ENCODE peak calls at places on chromosome 15, in eight cellular contexts. One of them, this sample, is unnamed.

GRCh38 chr15:73284073-73284472 is 84.7 kb downstream of the HCN4 start:
- DNase-seq in mucosa of descending colon: no peak
- DNase-seq in neural crest cell: no peak
- DNase-seq in colonic mucosa: no peak
- DNase-seq in CD4-positive, alpha-beta T cell: no peak
- DNase-seq in GM23338: no peak
- DNase-seq in cardiac muscle cell: peak
- DNase-seq in PC-9: no peak
- DNase-seq in this sample: no peak

GRCh38 chr15:45867281-45867680 is 232.5 kb downstream of the SQOR start:
- DNase-seq in PC-9: no peak
- DNase-seq in CD4-positive, alpha-beta T cell: no peak
- DNase-seq in colonic mucosa: no peak
- DNase-seq in mucosa of descending colon: no peak
- DNase-seq in neural crest cell: no peak
- DNase-seq in cardiac muscle cell: no peak
- DNase-seq in GM23338: no peak
- DNase-seq in this sample: no peak

GRCh38 chr15:92471263-92471662 is 77.6 kb downstream of the ST8SIA2 start:
- DNase-seq in GM23338: no peak
- DNase-seq in neural crest cell: no peak
- DNase-seq in PC-9: no peak
- DNase-seq in cardiac muscle cell: no peak
- DNase-seq in colonic mucosa: no peak
- DNase-seq in CD4-positive, alpha-beta T cell: no peak
- DNase-seq in mucosa of descending colon: no peak
- DNase-seq in this sample: no peak

GRCh38 chr15:66115568-66116206 is 137.9 kb downstream of the MEGF11 start:
- DNase-seq in colonic mucosa: peak
- DNase-seq in neural crest cell: no peak
- DNase-seq in GM23338: peak
- DNase-seq in mucosa of descending colon: no peak
- DNase-seq in CD4-positive, alpha-beta T cell: peak
- DNase-seq in cardiac muscle cell: no peak
- DNase-seq in PC-9: no peak
- DNase-seq in this sample: no peak

GRCh38 chr15:68586274-68586961 is 7.6 kb downstream of the CORO2B start:
- DNase-seq in GM23338: no peak
- DNase-seq in neural crest cell: no peak
- DNase-seq in mucosa of descending colon: no peak
- DNase-seq in colonic mucosa: no peak
- DNase-seq in CD4-positive, alpha-beta T cell: no peak
- DNase-seq in cardiac muscle cell: peak
- DNase-seq in PC-9: peak
- DNase-seq in this sample: no peak

GRCh38 chr15:38622317-38622716 is 57.7 kb upstream of the RASGRP1 start:
- DNase-seq in neural crest cell: no peak
- DNase-seq in colonic mucosa: peak
- DNase-seq in CD4-positive, alpha-beta T cell: no peak
- DNase-seq in cardiac muscle cell: no peak
- DNase-seq in GM23338: no peak
- DNase-seq in mucosa of descending colon: peak
- DNase-seq in PC-9: no peak
- DNase-seq in this sample: no peak

GRCh38 chr15:69631005-69631404 is 178.4 kb downstream of the RPLP1 start:
- DNase-seq in PC-9: no peak
- DNase-seq in cardiac muscle cell: no peak
- DNase-seq in mucosa of descending colon: no peak
- DNase-seq in colonic mucosa: no peak
- DNase-seq in GM23338: no peak
- DNase-seq in CD4-positive, alpha-beta T cell: no peak
- DNase-seq in neural crest cell: no peak
- DNase-seq in this sample: no peak

GRCh38 chr15:46316024-46316423 is 681.2 kb downstream of the SQOR start:
- DNase-seq in mucosa of descending colon: no peak
- DNase-seq in CD4-positive, alpha-beta T cell: no peak
- DNase-seq in PC-9: no peak
- DNase-seq in neural crest cell: no peak
- DNase-seq in cardiac muscle cell: no peak
- DNase-seq in GM23338: no peak
- DNase-seq in colonic mucosa: no peak
- DNase-seq in this sample: no peak

GRCh38 chr15:32668942-32669341 is 27.4 kb downstream of the SCG5 start:
- DNase-seq in colonic mucosa: no peak
- DNase-seq in PC-9: no peak
- DNase-seq in GM23338: peak
- DNase-seq in mucosa of descending colon: no peak
- DNase-seq in CD4-positive, alpha-beta T cell: no peak
- DNase-seq in neural crest cell: no peak
- DNase-seq in cardiac muscle cell: no peak
- DNase-seq in this sample: no peak

GRCh38 chr15:68684476-68684875 is 105.7 kb downstream of the CORO2B start:
- DNase-seq in colonic mucosa: no peak
- DNase-seq in cardiac muscle cell: no peak
- DNase-seq in neural crest cell: no peak
- DNase-seq in CD4-positive, alpha-beta T cell: no peak
- DNase-seq in mucosa of descending colon: no peak
- DNase-seq in PC-9: no peak
- DNase-seq in GM23338: no peak
- DNase-seq in this sample: no peak

GRCh38 chr15:40087095-40087805 is 21.4 kb downstream of the BMF start:
- DNase-seq in mucosa of descending colon: no peak
- DNase-seq in CD4-positive, alpha-beta T cell: no peak
- DNase-seq in GM23338: no peak
- DNase-seq in neural crest cell: no peak
- DNase-seq in PC-9: no peak
- DNase-seq in colonic mucosa: no peak
- DNase-seq in cardiac muscle cell: no peak
- DNase-seq in this sample: no peak

GRCh38 chr15:63277893-63278505 is 594 bp downstream of the APH1B start:
- DNase-seq in mucosa of descending colon: no peak
- DNase-seq in PC-9: no peak
- DNase-seq in cardiac muscle cell: no peak
- DNase-seq in colonic mucosa: peak
- DNase-seq in GM23338: peak
- DNase-seq in neural crest cell: no peak
- DNase-seq in CD4-positive, alpha-beta T cell: no peak
- DNase-seq in this sample: no peak

GRCh38 chr15:38283010-38283409 is 30.4 kb downstream of the SPRED1 start:
- DNase-seq in colonic mucosa: no peak
- DNase-seq in mucosa of descending colon: no peak
- DNase-seq in cardiac muscle cell: no peak
- DNase-seq in GM23338: no peak
- DNase-seq in neural crest cell: no peak
- DNase-seq in PC-9: no peak
- DNase-seq in CD4-positive, alpha-beta T cell: no peak
- DNase-seq in this sample: no peak

GRCh38 chr15:60299452-60300047 is 98.2 kb downstream of the ANXA2 start:
- DNase-seq in CD4-positive, alpha-beta T cell: no peak
- DNase-seq in cardiac muscle cell: peak
- DNase-seq in PC-9: no peak
- DNase-seq in mucosa of descending colon: peak
- DNase-seq in colonic mucosa: peak
- DNase-seq in GM23338: peak
- DNase-seq in neural crest cell: no peak
- DNase-seq in this sample: no peak

GRCh38 chr15:101406014-101406413 is 83.5 kb downstream of the PCSK6 start:
- DNase-seq in cardiac muscle cell: no peak
- DNase-seq in PC-9: no peak
- DNase-seq in neural crest cell: peak
- DNase-seq in CD4-positive, alpha-beta T cell: no peak
- DNase-seq in colonic mucosa: no peak
- DNase-seq in mucosa of descending colon: no peak
- DNase-seq in GM23338: no peak
- DNase-seq in this sample: no peak

GRCh38 chr15:31206386-31207174 is 105.1 kb upstream of the TRPM1 start:
- DNase-seq in mucosa of descending colon: no peak
- DNase-seq in CD4-positive, alpha-beta T cell: no peak
- DNase-seq in neural crest cell: no peak
- DNase-seq in PC-9: no peak
- DNase-seq in colonic mucosa: no peak
- DNase-seq in cardiac muscle cell: no peak
- DNase-seq in GM23338: no peak
- DNase-seq in this sample: no peak

GRCh38 chr15:60179786-60180391 is 175.8 kb downstream of the FOXB1 start:
- DNase-seq in neural crest cell: peak
- DNase-seq in mucosa of descending colon: no peak
- DNase-seq in PC-9: no peak
- DNase-seq in GM23338: peak
- DNase-seq in colonic mucosa: peak
- DNase-seq in CD4-positive, alpha-beta T cell: no peak
- DNase-seq in cardiac muscle cell: peak
- DNase-seq in this sample: peak

DNA sequence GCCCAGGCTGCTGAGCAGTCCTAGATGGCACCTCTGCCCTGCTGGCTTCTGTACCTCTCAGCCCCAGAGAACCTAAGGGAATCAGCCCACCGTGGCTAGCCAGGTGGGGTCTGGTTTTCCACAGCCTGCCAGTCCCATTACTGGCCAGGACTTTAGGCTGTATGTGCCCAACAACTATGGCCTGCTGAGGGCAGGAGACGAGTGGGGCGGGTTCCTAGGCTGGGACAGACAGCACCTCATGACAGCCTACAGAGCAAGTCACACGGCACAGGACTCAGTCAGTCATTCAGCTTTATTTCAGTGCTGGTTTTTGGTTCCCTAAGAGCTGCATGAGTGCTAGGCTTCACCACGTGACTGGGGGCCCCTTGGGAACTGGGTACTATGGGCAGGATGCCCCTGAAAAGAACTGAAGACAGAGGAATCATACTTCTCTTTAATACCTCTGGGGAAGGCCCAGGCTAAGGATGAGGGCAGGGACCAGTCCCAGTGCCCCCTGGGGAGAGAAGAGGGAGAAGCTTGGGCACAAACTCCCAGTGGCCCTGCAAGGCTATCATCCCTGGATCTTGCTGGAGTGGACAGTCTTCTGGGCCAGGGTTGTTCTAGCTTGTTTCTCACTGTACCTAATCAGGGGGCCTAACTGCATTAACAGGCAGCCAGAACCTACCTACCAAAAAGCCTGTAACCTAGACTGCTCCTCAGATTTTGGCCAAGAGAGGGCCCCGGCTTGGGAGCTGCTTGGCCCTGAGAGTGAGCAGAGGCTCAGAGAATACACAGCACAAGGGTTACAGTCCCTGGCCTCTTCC is 14.8 kb downstream of the CLK3 start:
- DNase-seq in mucosa of descending colon: peak
- DNase-seq in PC-9: no peak
- DNase-seq in CD4-positive, alpha-beta T cell: no peak
- DNase-seq in cardiac muscle cell: no peak
- DNase-seq in colonic mucosa: no peak
- DNase-seq in GM23338: no peak
- DNase-seq in neural crest cell: no peak
- DNase-seq in this sample: no peak
- TF ChIP-seq CTCF in mucosa of descending colon: no peak
- TF ChIP-seq CTCF in PC-9: no peak
- TF ChIP-seq CTCF in CD4-positive, alpha-beta T cell: no peak
- TF ChIP-seq CTCF in cardiac muscle cell: peak
- TF ChIP-seq CTCF in colonic mucosa: no peak
- TF ChIP-seq CTCF in GM23338: no peak
- TF ChIP-seq CTCF in neural crest cell: no peak
- TF ChIP-seq CTCF in this sample: no peak

GRCh38 chr15:90820481-90820880 is 47.9 kb upstream of the FURIN start:
- DNase-seq in mucosa of descending colon: no peak
- DNase-seq in CD4-positive, alpha-beta T cell: no peak
- DNase-seq in neural crest cell: no peak
- DNase-seq in GM23338: no peak
- DNase-seq in colonic mucosa: no peak
- DNase-seq in cardiac muscle cell: no peak
- DNase-seq in PC-9: no peak
- DNase-seq in this sample: no peak

GRCh38 chr15:90823455-90823974 is 44.9 kb upstream of the FURIN start:
- DNase-seq in PC-9: no peak
- DNase-seq in neural crest cell: no peak
- DNase-seq in CD4-positive, alpha-beta T cell: no peak
- DNase-seq in colonic mucosa: peak
- DNase-seq in GM23338: no peak
- DNase-seq in mucosa of descending colon: no peak
- DNase-seq in cardiac muscle cell: no peak
- DNase-seq in this sample: no peak

GRCh38 chr15:90819850-90820249 is 48.5 kb upstream of the FURIN start:
- DNase-seq in GM23338: no peak
- DNase-seq in CD4-positive, alpha-beta T cell: no peak
- DNase-seq in neural crest cell: no peak
- DNase-seq in PC-9: no peak
- DNase-seq in cardiac muscle cell: no peak
- DNase-seq in mucosa of descending colon: no peak
- DNase-seq in colonic mucosa: no peak
- DNase-seq in this sample: no peak

GRCh38 chr15:90819390-90819789 is 49.0 kb upstream of the FURIN start:
- DNase-seq in cardiac muscle cell: no peak
- DNase-seq in mucosa of descending colon: no peak
- DNase-seq in neural crest cell: no peak
- DNase-seq in colonic mucosa: peak
- DNase-seq in PC-9: no peak
- DNase-seq in GM23338: no peak
- DNase-seq in CD4-positive, alpha-beta T cell: no peak
- DNase-seq in this sample: no peak

GRCh38 chr15:90822204-90822955 is 46.0 kb upstream of the FURIN start:
- DNase-seq in CD4-positive, alpha-beta T cell: no peak
- DNase-seq in GM23338: no peak
- DNase-seq in PC-9: no peak
- DNase-seq in mucosa of descending colon: no peak
- DNase-seq in neural crest cell: no peak
- DNase-seq in cardiac muscle cell: no peak
- DNase-seq in colonic mucosa: no peak
- DNase-seq in this sample: no peak
- TF ChIP-seq CTCF in CD4-positive, alpha-beta T cell: no peak
- TF ChIP-seq CTCF in GM23338: no peak
- TF ChIP-seq CTCF in PC-9: no peak
- TF ChIP-seq CTCF in mucosa of descending colon: no peak
- TF ChIP-seq CTCF in neural crest cell: no peak
- TF ChIP-seq CTCF in cardiac muscle cell: no peak
- TF ChIP-seq CTCF in colonic mucosa: no peak
- TF ChIP-seq CTCF in this sample: no peak

GRCh38 chr15:36667296-36667695 is 87.9 kb downstream of the CDIN1 start:
- DNase-seq in PC-9: no peak
- DNase-seq in mucosa of descending colon: no peak
- DNase-seq in colonic mucosa: no peak
- DNase-seq in cardiac muscle cell: no peak
- DNase-seq in neural crest cell: no peak
- DNase-seq in CD4-positive, alpha-beta T cell: no peak
- DNase-seq in GM23338: no peak
- DNase-seq in this sample: no peak
- TF ChIP-seq CTCF in PC-9: no peak
- TF ChIP-seq CTCF in mucosa of descending colon: no peak
- TF ChIP-seq CTCF in colonic mucosa: no peak
- TF ChIP-seq CTCF in cardiac muscle cell: no peak
- TF ChIP-seq CTCF in neural crest cell: no peak
- TF ChIP-seq CTCF in CD4-positive, alpha-beta T cell: no peak
- TF ChIP-seq CTCF in GM23338: no peak
- TF ChIP-seq CTCF in this sample: no peak

DNA sequence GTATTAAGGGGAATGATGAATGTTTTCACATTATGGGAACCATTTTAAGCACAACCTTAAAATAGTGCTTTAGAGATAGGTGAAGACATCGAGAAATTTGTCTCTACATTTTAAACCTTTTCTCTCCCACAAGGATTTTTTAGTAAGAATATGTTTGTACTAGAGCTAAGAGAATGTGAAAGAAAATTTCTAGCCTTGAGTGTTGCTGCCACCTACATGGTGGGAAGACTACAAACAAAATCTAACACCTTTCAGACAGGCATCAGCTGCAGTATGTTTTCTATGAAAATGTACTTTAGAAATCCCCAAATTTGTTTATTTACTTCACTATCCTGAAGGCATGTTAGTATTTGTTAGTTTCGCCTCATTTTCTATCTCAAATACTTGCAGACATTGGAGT is 247.4 kb downstream of the WDR72 start:
- DNase-seq in GM23338: no peak
- DNase-seq in neural crest cell: no peak
- DNase-seq in cardiac muscle cell: no peak
- DNase-seq in mucosa of descending colon: no peak
- DNase-seq in CD4-positive, alpha-beta T cell: no peak
- DNase-seq in colonic mucosa: no peak
- DNase-seq in PC-9: no peak
- DNase-seq in this sample: no peak
- TF ChIP-seq CTCF in GM23338: peak
- TF ChIP-seq CTCF in neural crest cell: peak
- TF ChIP-seq CTCF in cardiac muscle cell: no peak
- TF ChIP-seq CTCF in mucosa of descending colon: no peak
- TF ChIP-seq CTCF in CD4-positive, alpha-beta T cell: no peak
- TF ChIP-seq CTCF in colonic mucosa: no peak
- TF ChIP-seq CTCF in PC-9: no peak
- TF ChIP-seq CTCF in this sample: no peak

This sample was measured in GM10248.